ENCODE peak calls at places on chromosome 16, in six cellular contexts. One of them, this sample, is unnamed.

GRCh38 chr16:85611455-85612190 is 1.5 kb upstream of the GSE1 start:
- DNase-seq in A549: peak; percentile 75
- DNase-seq in HepG2: peak; percentile 67
- DNase-seq in IMR-90: peak; percentile 74
- DNase-seq in K562: peak; percentile 56
- DNase-seq in H1: no peak
- DNase-seq in this sample: no peak

GRCh38 chr16:24670623-24671454 is 58.6 kb upstream of the TNRC6A start:
- DNase-seq in A549: peak; percentile 68
- DNase-seq in HepG2: no peak
- DNase-seq in IMR-90: peak; percentile 92
- DNase-seq in K562: no peak
- DNase-seq in H1: no peak
- DNase-seq in this sample: no peak

GRCh38 chr16:85423631-85424030 is 189.5 kb upstream of the GSE1 start:
- DNase-seq in A549: no peak
- DNase-seq in HepG2: no peak
- DNase-seq in IMR-90: no peak
- DNase-seq in K562: no peak
- DNase-seq in H1: no peak
- DNase-seq in this sample: no peak

GRCh38 chr16:76653390-76654026 is 376.3 kb downstream of the CNTNAP4 start:
- DNase-seq in A549: peak; percentile 32
- DNase-seq in HepG2: peak; percentile 71
- DNase-seq in IMR-90: peak; percentile 28
- DNase-seq in K562: peak; percentile 16
- DNase-seq in H1: no peak
- DNase-seq in this sample: peak; percentile 9

GRCh38 chr16:28893291-28893690 is 15.0 kb downstream of the ATP2A1 start:
- DNase-seq in A549: no peak
- DNase-seq in HepG2: no peak
- DNase-seq in IMR-90: no peak
- DNase-seq in K562: no peak
- DNase-seq in H1: no peak
- DNase-seq in this sample: no peak

GRCh38 chr16:27374231-27374793 is 27.7 kb upstream of the IL21R start:
- DNase-seq in A549: no peak
- DNase-seq in HepG2: no peak
- DNase-seq in IMR-90: no peak
- DNase-seq in K562: no peak
- DNase-seq in H1: no peak
- DNase-seq in this sample: peak; percentile 80

GRCh38 chr16:88430524-88431446 is 22.3 kb upstream of the ZFPM1 start:
- DNase-seq in A549: no peak
- DNase-seq in HepG2: no peak
- DNase-seq in IMR-90: no peak
- DNase-seq in K562: peak; percentile 52
- DNase-seq in H1: no peak
- DNase-seq in this sample: no peak

GRCh38 chr16:81429045-81429521 is 15.5 kb upstream of the CMIP start:
- DNase-seq in A549: no peak
- DNase-seq in HepG2: peak; percentile 76
- DNase-seq in IMR-90: peak; percentile 47
- DNase-seq in K562: peak; percentile 42
- DNase-seq in H1: no peak
- DNase-seq in this sample: no peak

GRCh38 chr16:14958970-14959369 is 15.9 kb upstream of the PDXDC1 start:
- DNase-seq in A549: no peak
- DNase-seq in HepG2: no peak
- DNase-seq in IMR-90: no peak
- DNase-seq in K562: peak; percentile 12
- DNase-seq in H1: peak; percentile 27
- DNase-seq in this sample: no peak

GRCh38 chr16:4801962-4802658 is at the start of gene ROGDI:
- DNase-seq in A549: peak; percentile 51
- DNase-seq in HepG2: peak; percentile 80
- DNase-seq in IMR-90: peak; percentile 12
- DNase-seq in K562: peak; percentile 77
- DNase-seq in H1: peak; percentile 70
- DNase-seq in this sample: no peak

GRCh38 chr16:4798456-4798855 is 3.3 kb downstream of the SMIM22 start:
- DNase-seq in A549: no peak
- DNase-seq in HepG2: no peak
- DNase-seq in IMR-90: no peak
- DNase-seq in K562: no peak
- DNase-seq in H1: no peak
- DNase-seq in this sample: no peak

GRCh38 chr16:4799171-4799855 is 3.1 kb downstream of the ROGDI start:
- DNase-seq in A549: no peak
- DNase-seq in HepG2: no peak
- DNase-seq in IMR-90: no peak
- DNase-seq in K562: no peak
- DNase-seq in H1: no peak
- DNase-seq in this sample: no peak

GRCh38 chr16:4801051-4801961 is 1.1 kb downstream of the ROGDI start:
- DNase-seq in A549: no peak
- DNase-seq in HepG2: no peak
- DNase-seq in IMR-90: no peak
- DNase-seq in K562: no peak
- DNase-seq in H1: no peak
- DNase-seq in this sample: no peak

GRCh38 chr16:4800290-4801041 is 2.0 kb downstream of the ROGDI start:
- DNase-seq in A549: no peak
- DNase-seq in HepG2: peak; percentile 56
- DNase-seq in IMR-90: no peak
- DNase-seq in K562: peak; percentile 44
- DNase-seq in H1: no peak
- DNase-seq in this sample: no peak
- TF ChIP-seq CEBPB in A549: no peak
- TF ChIP-seq CEBPB in HepG2: no peak
- TF ChIP-seq CEBPB in IMR-90: no peak
- TF ChIP-seq CEBPB in K562: no peak
- TF ChIP-seq CEBPB in H1: no peak
- TF ChIP-seq CEBPB in this sample: no peak

GRCh38 chr16:68190745-68191510 is 45.0 kb downstream of the ESRP2 start:
- DNase-seq in A549: no peak
- DNase-seq in HepG2: peak; percentile 32
- DNase-seq in IMR-90: peak; percentile 64
- DNase-seq in K562: no peak
- DNase-seq in H1: no peak
- DNase-seq in this sample: no peak
- TF ChIP-seq RFX5 in A549: no peak
- TF ChIP-seq RFX5 in HepG2: no peak
- TF ChIP-seq RFX5 in IMR-90: no peak
- TF ChIP-seq RFX5 in K562: no peak
- TF ChIP-seq RFX5 in H1: no peak
- TF ChIP-seq RFX5 in this sample: no peak

GRCh38 chr16:12119562-12119961 is 143.0 kb downstream of the SNX29 start:
- DNase-seq in A549: no peak
- DNase-seq in HepG2: no peak
- DNase-seq in IMR-90: peak; percentile 25
- DNase-seq in K562: no peak
- DNase-seq in H1: no peak
- DNase-seq in this sample: no peak

GRCh38 chr16:12119037-12119436 is 142.5 kb downstream of the SNX29 start:
- DNase-seq in A549: no peak
- DNase-seq in HepG2: no peak
- DNase-seq in IMR-90: no peak
- DNase-seq in K562: no peak
- DNase-seq in H1: no peak
- DNase-seq in this sample: no peak

GRCh38 chr16:12120982-12121652 is 144.6 kb downstream of the SNX29 start:
- DNase-seq in A549: no peak
- DNase-seq in HepG2: no peak
- DNase-seq in IMR-90: no peak
- DNase-seq in K562: no peak
- DNase-seq in H1: no peak
- DNase-seq in this sample: no peak

GRCh38 chr16:12122202-12122601 is 145.7 kb downstream of the SNX29 start:
- DNase-seq in A549: no peak
- DNase-seq in HepG2: no peak
- DNase-seq in IMR-90: no peak
- DNase-seq in K562: no peak
- DNase-seq in H1: no peak
- DNase-seq in this sample: no peak

DNA sequence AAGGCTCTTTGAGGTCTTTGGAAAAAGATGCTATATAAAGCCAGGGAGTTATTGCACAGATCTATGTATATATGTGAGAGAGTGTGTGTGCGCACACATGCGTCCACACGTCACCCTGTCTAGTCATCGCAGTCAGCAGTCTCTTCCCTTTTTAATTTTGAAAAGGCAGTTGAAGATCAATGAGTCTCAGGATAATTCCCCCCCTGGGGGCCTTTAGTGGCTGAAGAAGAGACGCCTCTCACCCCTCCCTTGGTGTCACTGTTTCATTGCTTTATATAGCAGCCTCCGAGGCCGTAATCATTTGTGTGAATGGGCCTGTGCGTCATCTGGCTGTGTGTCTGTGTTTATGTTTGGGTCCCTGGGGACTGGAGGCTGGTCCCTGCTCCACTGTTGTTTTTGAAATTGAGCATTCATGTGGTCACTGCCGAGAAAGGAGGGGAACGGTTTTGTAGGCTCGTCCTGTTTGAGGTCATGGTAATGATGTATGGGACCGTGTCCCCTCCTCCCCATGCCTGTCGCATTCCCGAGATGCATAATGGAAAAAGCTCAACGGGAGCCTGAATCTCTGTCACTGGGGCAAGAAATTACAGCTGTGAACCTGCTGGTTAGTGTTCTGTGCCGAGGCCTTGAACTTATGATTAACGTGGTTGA is 143.9 kb downstream of the SNX29 start:
- DNase-seq in A549: no peak
- DNase-seq in HepG2: no peak
- DNase-seq in IMR-90: peak; percentile 84
- DNase-seq in K562: no peak
- DNase-seq in H1: no peak
- DNase-seq in this sample: no peak
- H3K4me2 ChIP-seq in A549: no peak overlapping the region
- H3K4me2 ChIP-seq in HepG2: no peak overlapping the region
- H3K4me2 ChIP-seq in IMR-90: peak overlapping the region; percentile 66
- H3K4me2 ChIP-seq in K562: no peak overlapping the region
- H3K4me2 ChIP-seq in H1: no peak overlapping the region
- H3K4me2 ChIP-seq in this sample: no peak overlapping the region

DNA sequence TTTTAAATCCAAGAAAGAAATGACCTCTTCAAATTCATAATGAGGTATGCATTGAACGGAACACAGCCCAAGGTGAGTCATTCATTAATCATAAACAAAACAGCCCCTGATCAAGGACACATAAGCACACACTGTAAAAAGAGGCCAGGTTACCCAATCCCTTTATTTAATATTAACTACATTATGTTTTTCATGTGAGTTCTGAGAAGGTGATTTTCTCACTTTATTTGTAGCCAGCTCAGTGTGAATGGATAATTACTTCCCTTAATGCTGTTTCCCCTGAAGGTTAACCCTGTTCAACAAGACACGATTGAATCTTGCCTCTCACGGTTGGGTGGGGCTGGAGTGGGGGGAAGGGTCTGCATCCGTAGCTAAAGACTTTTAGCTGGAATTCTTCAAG is 257.3 kb upstream of the SALL1 start:
- DNase-seq in A549: peak; percentile 42
- DNase-seq in HepG2: peak; percentile 14
- DNase-seq in IMR-90: peak; percentile 61
- DNase-seq in K562: no peak
- DNase-seq in H1: no peak
- DNase-seq in this sample: no peak
- TF ChIP-seq CEBPB in A549: peak; percentile 20
- TF ChIP-seq CEBPB in HepG2: no peak
- TF ChIP-seq CEBPB in IMR-90: peak; percentile 57
- TF ChIP-seq CEBPB in K562: no peak
- TF ChIP-seq CEBPB in H1: no peak
- TF ChIP-seq CEBPB in this sample: no peak

GRCh38 chr16:2428051-2428786 is 1.0 kb upstream of the CCNF start:
- DNase-seq in A549: no peak
- DNase-seq in HepG2: no peak
- DNase-seq in IMR-90: no peak
- DNase-seq in K562: peak; percentile 79
- DNase-seq in H1: no peak
- DNase-seq in this sample: no peak
- TF ChIP-seq RFX5 in A549: no peak
- TF ChIP-seq RFX5 in HepG2: no peak
- TF ChIP-seq RFX5 in IMR-90: no peak
- TF ChIP-seq RFX5 in K562: no peak
- TF ChIP-seq RFX5 in H1: no peak
- TF ChIP-seq RFX5 in this sample: no peak

GRCh38 chr16:67647681-67648080 is 2.7 kb downstream of the CARMIL2 start:
- DNase-seq in A549: no peak
- DNase-seq in HepG2: no peak
- DNase-seq in IMR-90: no peak
- DNase-seq in K562: no peak
- DNase-seq in H1: no peak
- DNase-seq in this sample: no peak

GRCh38 chr16:67647111-67647651 is 2.2 kb downstream of the CARMIL2 start:
- DNase-seq in A549: no peak
- DNase-seq in HepG2: no peak
- DNase-seq in IMR-90: no peak
- DNase-seq in K562: no peak
- DNase-seq in H1: no peak
- DNase-seq in this sample: no peak

GRCh38 chr16:67649494-67649931 is 4.6 kb downstream of the CARMIL2 start:
- DNase-seq in A549: no peak
- DNase-seq in HepG2: no peak
- DNase-seq in IMR-90: no peak
- DNase-seq in K562: peak; percentile 58
- DNase-seq in H1: no peak
- DNase-seq in this sample: no peak

GRCh38 chr16:67648764-67649407 is 3.9 kb downstream of the CARMIL2 start:
- DNase-seq in A549: no peak
- DNase-seq in HepG2: no peak
- DNase-seq in IMR-90: no peak
- DNase-seq in K562: no peak
- DNase-seq in H1: no peak
- DNase-seq in this sample: no peak

GRCh38 chr16:67648088-67648763 is 3.3 kb downstream of the CARMIL2 start:
- DNase-seq in A549: no peak
- DNase-seq in HepG2: no peak
- DNase-seq in IMR-90: no peak
- DNase-seq in K562: peak; percentile 40
- DNase-seq in H1: no peak
- DNase-seq in this sample: no peak
- H3K4me2 ChIP-seq in A549: no peak overlapping the region
- H3K4me2 ChIP-seq in HepG2: peak overlapping the region; percentile 48
- H3K4me2 ChIP-seq in IMR-90: no peak overlapping the region
- H3K4me2 ChIP-seq in K562: no peak overlapping the region
- H3K4me2 ChIP-seq in H1: peak overlapping the region; percentile 49
- H3K4me2 ChIP-seq in this sample: no peak overlapping the region